ENCODE peak calls at places on chromosomes 7 and 10, in nine cellular contexts. One of them, this sample, is unnamed.

GRCh38 chr10:60536529-60537114 is 146.9 kb upstream of the ANK3 start:
- DNase-seq in GM06990: no peak
- DNase-seq in A549: peak
- DNase-seq in cardiac muscle cell: no peak
- DNase-seq in B cell: no peak
- DNase-seq in CD14-positive monocyte: no peak
- DNase-seq in WTC11: no peak
- DNase-seq in left ventricle myocardium inferior: no peak
- DNase-seq in mesothelial cell of epicardium: no peak
- DNase-seq in this sample: no peak

GRCh38 chr10:120423350-120424197 is 33.5 kb upstream of the PLPP4 start:
- DNase-seq in B cell: no peak
- DNase-seq in mesothelial cell of epicardium: peak
- DNase-seq in WTC11: peak
- DNase-seq in cardiac muscle cell: peak
- DNase-seq in A549: peak
- DNase-seq in CD14-positive monocyte: no peak
- DNase-seq in GM06990: no peak
- DNase-seq in left ventricle myocardium inferior: no peak
- DNase-seq in this sample: peak

GRCh38 chr7:20508109-20508508 is 107.4 kb upstream of the ABCB5 start:
- DNase-seq in mesothelial cell of epicardium: no peak
- DNase-seq in GM06990: no peak
- DNase-seq in CD14-positive monocyte: peak
- DNase-seq in WTC11: no peak
- DNase-seq in left ventricle myocardium inferior: no peak
- DNase-seq in B cell: no peak
- DNase-seq in cardiac muscle cell: no peak
- DNase-seq in A549: peak
- DNase-seq in this sample: no peak

GRCh38 chr7:73899731-73900142 is 38.8 kb downstream of the TMEM270 start:
- DNase-seq in left ventricle myocardium inferior: no peak
- DNase-seq in A549: no peak
- DNase-seq in WTC11: no peak
- DNase-seq in CD14-positive monocyte: no peak
- DNase-seq in GM06990: no peak
- DNase-seq in B cell: no peak
- DNase-seq in cardiac muscle cell: no peak
- DNase-seq in mesothelial cell of epicardium: no peak
- DNase-seq in this sample: no peak

GRCh38 chr7:27478104-27478503 is 184.6 kb downstream of the HIBADH start:
- DNase-seq in CD14-positive monocyte: no peak
- DNase-seq in left ventricle myocardium inferior: no peak
- DNase-seq in B cell: no peak
- DNase-seq in A549: no peak
- DNase-seq in mesothelial cell of epicardium: no peak
- DNase-seq in GM06990: no peak
- DNase-seq in WTC11: no peak
- DNase-seq in cardiac muscle cell: no peak
- DNase-seq in this sample: no peak

GRCh38 chr7:130022115-130022514 is 29.1 kb downstream of the ZC3HC1 start:
- DNase-seq in WTC11: no peak
- DNase-seq in A549: no peak
- DNase-seq in CD14-positive monocyte: no peak
- DNase-seq in mesothelial cell of epicardium: no peak
- DNase-seq in B cell: no peak
- DNase-seq in cardiac muscle cell: no peak
- DNase-seq in left ventricle myocardium inferior: peak
- DNase-seq in GM06990: no peak
- DNase-seq in this sample: no peak

GRCh38 chr7:5497158-5498103 is 73.8 kb upstream of the TNRC18 start:
- DNase-seq in A549: no peak
- DNase-seq in left ventricle myocardium inferior: no peak
- DNase-seq in CD14-positive monocyte: no peak
- DNase-seq in WTC11: no peak
- DNase-seq in mesothelial cell of epicardium: no peak
- DNase-seq in B cell: no peak
- DNase-seq in GM06990: no peak
- DNase-seq in cardiac muscle cell: peak
- DNase-seq in this sample: no peak

GRCh38 chr10:4981722-4982471 is 18.7 kb downstream of the AKR1C1 start:
- DNase-seq in CD14-positive monocyte: no peak
- DNase-seq in left ventricle myocardium inferior: no peak
- DNase-seq in GM06990: no peak
- DNase-seq in mesothelial cell of epicardium: no peak
- DNase-seq in WTC11: peak
- DNase-seq in A549: peak
- DNase-seq in B cell: no peak
- DNase-seq in cardiac muscle cell: peak
- DNase-seq in this sample: no peak

GRCh38 chr7:47937065-47937687 is 11.1 kb downstream of the PKD1L1 start:
- DNase-seq in A549: no peak
- DNase-seq in left ventricle myocardium inferior: no peak
- DNase-seq in CD14-positive monocyte: no peak
- DNase-seq in cardiac muscle cell: no peak
- DNase-seq in WTC11: no peak
- DNase-seq in B cell: peak
- DNase-seq in mesothelial cell of epicardium: no peak
- DNase-seq in GM06990: peak
- DNase-seq in this sample: no peak

GRCh38 chr7:47940482-47941001 is 7.7 kb downstream of the PKD1L1 start:
- DNase-seq in left ventricle myocardium inferior: peak
- DNase-seq in mesothelial cell of epicardium: no peak
- DNase-seq in B cell: no peak
- DNase-seq in CD14-positive monocyte: no peak
- DNase-seq in GM06990: no peak
- DNase-seq in WTC11: no peak
- DNase-seq in cardiac muscle cell: peak
- DNase-seq in A549: no peak
- DNase-seq in this sample: no peak

GRCh38 chr7:47939425-47940036 is 8.7 kb downstream of the PKD1L1 start:
- DNase-seq in B cell: no peak
- DNase-seq in mesothelial cell of epicardium: no peak
- DNase-seq in cardiac muscle cell: no peak
- DNase-seq in WTC11: no peak
- DNase-seq in CD14-positive monocyte: no peak
- DNase-seq in left ventricle myocardium inferior: no peak
- DNase-seq in A549: no peak
- DNase-seq in GM06990: no peak
- DNase-seq in this sample: no peak

GRCh38 chr7:47937711-47938573 is 10.3 kb downstream of the PKD1L1 start:
- DNase-seq in left ventricle myocardium inferior: no peak
- DNase-seq in mesothelial cell of epicardium: no peak
- DNase-seq in B cell: no peak
- DNase-seq in A549: no peak
- DNase-seq in cardiac muscle cell: no peak
- DNase-seq in CD14-positive monocyte: no peak
- DNase-seq in WTC11: no peak
- DNase-seq in GM06990: peak
- DNase-seq in this sample: no peak

DNA sequence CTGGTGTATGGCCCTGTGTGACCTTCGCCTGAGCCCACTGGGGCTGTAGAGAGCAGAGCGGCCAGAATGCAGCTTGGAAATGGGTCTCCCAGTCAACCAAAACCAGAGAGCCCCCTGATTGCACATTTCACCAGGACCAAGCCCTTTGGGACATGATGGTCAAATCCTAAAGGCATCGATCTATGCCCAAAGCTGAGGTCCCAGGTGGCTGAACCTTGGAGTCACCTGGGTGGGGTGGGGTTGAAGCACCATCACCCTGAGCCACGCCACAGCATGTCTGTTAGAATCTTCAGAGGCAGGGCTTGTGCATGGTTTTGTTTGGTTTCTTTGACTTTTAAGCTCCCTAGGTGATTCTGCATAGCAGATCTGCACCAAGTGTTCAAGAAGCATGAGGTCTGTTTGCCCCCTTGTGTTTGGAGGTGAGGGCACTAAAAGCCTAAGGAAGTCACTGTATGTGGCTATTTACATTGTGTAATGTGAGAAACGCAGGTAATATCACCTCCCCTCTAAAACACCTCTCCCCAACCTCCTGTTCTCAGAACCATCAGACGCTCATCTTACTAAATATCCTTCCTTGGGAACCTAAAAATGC is 9.6 kb downstream of the PKD1L1 start:
- DNase-seq in A549: peak
- DNase-seq in WTC11: no peak
- DNase-seq in GM06990: peak
- DNase-seq in CD14-positive monocyte: no peak
- DNase-seq in mesothelial cell of epicardium: no peak
- DNase-seq in B cell: no peak
- DNase-seq in left ventricle myocardium inferior: no peak
- DNase-seq in cardiac muscle cell: no peak
- DNase-seq in this sample: no peak
- TF ChIP-seq CTCF in A549: peak
- TF ChIP-seq CTCF in WTC11: no peak
- TF ChIP-seq CTCF in GM06990: peak
- TF ChIP-seq CTCF in CD14-positive monocyte: no peak
- TF ChIP-seq CTCF in mesothelial cell of epicardium: no peak
- TF ChIP-seq CTCF in B cell: no peak
- TF ChIP-seq CTCF in left ventricle myocardium inferior: no peak
- TF ChIP-seq CTCF in cardiac muscle cell: peak
- TF ChIP-seq CTCF in this sample: no peak

GRCh38 chr10:73916761-73917470 is 6.0 kb downstream of the PLAU start:
- DNase-seq in left ventricle myocardium inferior: no peak
- DNase-seq in A549: no peak
- DNase-seq in B cell: no peak
- DNase-seq in cardiac muscle cell: no peak
- DNase-seq in GM06990: no peak
- DNase-seq in WTC11: no peak
- DNase-seq in CD14-positive monocyte: peak
- DNase-seq in mesothelial cell of epicardium: no peak
- DNase-seq in this sample: no peak

GRCh38 chr10:73917566-73918305 is 6.8 kb downstream of the PLAU start:
- DNase-seq in WTC11: no peak
- DNase-seq in mesothelial cell of epicardium: no peak
- DNase-seq in A549: no peak
- DNase-seq in left ventricle myocardium inferior: no peak
- DNase-seq in B cell: no peak
- DNase-seq in GM06990: no peak
- DNase-seq in cardiac muscle cell: no peak
- DNase-seq in CD14-positive monocyte: no peak
- DNase-seq in this sample: no peak

GRCh38 chr10:73922864-73923133 is 11.9 kb downstream of the PLAU start:
- DNase-seq in cardiac muscle cell: no peak
- DNase-seq in B cell: no peak
- DNase-seq in WTC11: no peak
- DNase-seq in GM06990: no peak
- DNase-seq in left ventricle myocardium inferior: no peak
- DNase-seq in mesothelial cell of epicardium: no peak
- DNase-seq in CD14-positive monocyte: no peak
- DNase-seq in A549: no peak
- DNase-seq in this sample: no peak

GRCh38 chr10:73922007-73922863 is 11.3 kb downstream of the PLAU start:
- DNase-seq in CD14-positive monocyte: no peak
- DNase-seq in left ventricle myocardium inferior: no peak
- DNase-seq in A549: no peak
- DNase-seq in cardiac muscle cell: no peak
- DNase-seq in WTC11: no peak
- DNase-seq in B cell: no peak
- DNase-seq in mesothelial cell of epicardium: no peak
- DNase-seq in GM06990: no peak
- DNase-seq in this sample: no peak

GRCh38 chr10:73920084-73920483 is 9.2 kb downstream of the PLAU start:
- DNase-seq in WTC11: no peak
- DNase-seq in cardiac muscle cell: no peak
- DNase-seq in GM06990: peak
- DNase-seq in mesothelial cell of epicardium: no peak
- DNase-seq in CD14-positive monocyte: peak
- DNase-seq in B cell: peak
- DNase-seq in left ventricle myocardium inferior: peak
- DNase-seq in A549: no peak
- DNase-seq in this sample: no peak
- TF ChIP-seq CTCF in WTC11: no peak
- TF ChIP-seq CTCF in cardiac muscle cell: no peak
- TF ChIP-seq CTCF in GM06990: no peak
- TF ChIP-seq CTCF in mesothelial cell of epicardium: no peak
- TF ChIP-seq CTCF in CD14-positive monocyte: no peak
- TF ChIP-seq CTCF in B cell: no peak
- TF ChIP-seq CTCF in left ventricle myocardium inferior: no peak
- TF ChIP-seq CTCF in A549: no peak
- TF ChIP-seq CTCF in this sample: peak

DNA sequence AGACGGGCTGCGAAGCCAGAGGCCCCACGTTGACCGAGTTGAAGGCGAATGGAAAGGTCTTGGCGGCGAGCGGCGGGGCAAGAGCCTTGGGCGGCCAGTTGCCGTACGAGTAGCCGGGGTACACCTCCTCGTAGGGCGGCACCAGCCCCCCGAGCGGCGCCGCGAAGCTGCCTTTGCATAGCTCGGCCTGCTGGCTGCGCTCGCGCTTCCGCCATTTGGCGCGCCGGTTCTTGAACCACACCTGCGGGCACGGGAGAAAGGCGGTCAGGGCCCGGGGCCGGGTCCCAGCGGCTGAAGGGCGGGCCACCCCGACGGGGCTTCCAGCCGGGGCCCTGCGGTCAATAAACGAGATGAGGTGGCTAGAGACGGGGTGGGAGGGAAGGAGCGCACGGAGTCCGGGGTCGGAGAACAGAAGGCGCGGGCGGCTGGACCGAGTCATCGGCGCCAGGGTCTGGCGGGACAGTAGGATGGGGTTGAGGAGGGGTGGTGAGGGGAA is 4.8 kb downstream of the ELOVL3 start:
- DNase-seq in CD14-positive monocyte: peak
- DNase-seq in WTC11: peak
- DNase-seq in cardiac muscle cell: peak
- DNase-seq in A549: peak
- DNase-seq in B cell: no peak
- DNase-seq in mesothelial cell of epicardium: peak
- DNase-seq in GM06990: peak
- DNase-seq in left ventricle myocardium inferior: peak
- DNase-seq in this sample: no peak
- TF ChIP-seq CTCF in CD14-positive monocyte: no peak
- TF ChIP-seq CTCF in WTC11: no peak
- TF ChIP-seq CTCF in cardiac muscle cell: peak
- TF ChIP-seq CTCF in A549: no peak
- TF ChIP-seq CTCF in B cell: no peak
- TF ChIP-seq CTCF in mesothelial cell of epicardium: no peak
- TF ChIP-seq CTCF in GM06990: peak
- TF ChIP-seq CTCF in left ventricle myocardium inferior: peak
- TF ChIP-seq CTCF in this sample: peak

GRCh38 chr10:98659951-98660350 is 213.2 kb upstream of the HPS1 start:
- DNase-seq in WTC11: no peak
- DNase-seq in B cell: no peak
- DNase-seq in GM06990: no peak
- DNase-seq in cardiac muscle cell: no peak
- DNase-seq in mesothelial cell of epicardium: no peak
- DNase-seq in CD14-positive monocyte: no peak
- DNase-seq in A549: no peak
- DNase-seq in left ventricle myocardium inferior: no peak
- DNase-seq in this sample: no peak

GRCh38 chr10:98667081-98667480 is 220.3 kb upstream of the HPS1 start:
- DNase-seq in left ventricle myocardium inferior: no peak
- DNase-seq in A549: no peak
- DNase-seq in WTC11: no peak
- DNase-seq in CD14-positive monocyte: no peak
- DNase-seq in B cell: no peak
- DNase-seq in mesothelial cell of epicardium: no peak
- DNase-seq in cardiac muscle cell: no peak
- DNase-seq in GM06990: no peak
- DNase-seq in this sample: no peak

DNA sequence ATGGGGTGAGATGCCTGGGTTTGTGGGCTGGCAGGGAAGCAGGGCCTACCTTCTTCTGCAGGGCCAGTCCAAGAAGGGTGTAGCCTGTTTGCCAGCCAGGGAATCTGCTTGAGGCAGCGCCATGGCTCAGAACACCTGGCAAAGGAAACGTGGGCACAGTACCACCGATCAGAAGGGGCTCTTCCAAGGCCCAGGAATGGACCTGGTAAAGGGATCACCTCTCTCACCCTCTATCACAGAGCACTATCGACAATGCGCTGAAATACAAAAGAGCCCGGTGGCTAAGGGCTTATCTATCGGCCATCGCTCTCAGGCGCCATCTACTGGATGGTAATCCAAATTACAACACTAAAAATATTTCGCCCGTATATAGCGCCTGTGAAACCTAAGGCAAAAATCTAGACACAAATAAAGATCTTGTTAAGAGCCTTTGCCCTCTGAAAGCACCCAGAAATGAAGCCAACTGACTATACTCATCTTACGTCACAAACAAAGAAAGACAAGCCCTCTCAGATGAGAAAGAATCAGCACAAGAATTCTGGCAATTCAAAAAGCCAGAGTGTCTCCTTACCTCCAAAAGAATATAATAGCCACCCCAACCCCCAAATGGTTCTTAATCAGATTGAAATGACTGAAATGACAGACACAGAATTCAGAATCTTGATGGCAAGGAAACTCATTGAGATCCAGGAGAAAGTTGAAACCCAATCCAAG is 217.8 kb upstream of the HPS1 start:
- DNase-seq in left ventricle myocardium inferior: no peak
- DNase-seq in WTC11: peak
- DNase-seq in CD14-positive monocyte: no peak
- DNase-seq in A549: peak
- DNase-seq in GM06990: peak
- DNase-seq in mesothelial cell of epicardium: no peak
- DNase-seq in B cell: no peak
- DNase-seq in cardiac muscle cell: no peak
- DNase-seq in this sample: no peak
- TF ChIP-seq CTCF in left ventricle myocardium inferior: peak
- TF ChIP-seq CTCF in WTC11: peak
- TF ChIP-seq CTCF in CD14-positive monocyte: peak
- TF ChIP-seq CTCF in A549: peak
- TF ChIP-seq CTCF in GM06990: peak
- TF ChIP-seq CTCF in mesothelial cell of epicardium: peak
- TF ChIP-seq CTCF in B cell: peak
- TF ChIP-seq CTCF in cardiac muscle cell: peak
- TF ChIP-seq CTCF in this sample: peak

This sample was measured in neural crest cell.